ENCODE peak calls at places on chromosomes 7 and 10, in six cellular contexts. U is DMS153; N is posterior cingulate gyrus; A is iris pigment epithelial cell; Y is stimulated activated CD4-positive, alpha-beta T cell treated with anti-CD3 and anti-CD28 coated beads, TNF-alpha, amount 100 ng/mL, for 24 hours; I is neural progenitor cell. C is an unnamed sample.

GRCh38 chr7:14207154-14207553 is 217.7 kb upstream of the ETV1 start:
- DNase-seq in U (no peak), Y (no peak), N (no peak), I (no peak), A (peak; percentile 16), C (no peak)

GRCh38 chr10:125370578-125370977 is 210.2 kb upstream of the CTBP2 start:
- DNase-seq in A (no peak), I (peak; percentile 95), N (no peak), Y (no peak), U (no peak), C (peak; percentile 34)

GRCh38 chr7:131008840-131009651 is 275.0 kb upstream of the KLF14 start:
- DNase-seq in Y (no peak), U (no peak), I (no peak), A (peak; percentile 52), N (no peak), C (no peak)

GRCh38 chr7:86667732-86668131 is 24.0 kb downstream of the GRM3 start:
- DNase-seq in A (no peak), N (no peak), I (peak; percentile 66), U (peak; percentile 34), Y (no peak), C (peak; percentile 1)

GRCh38 chr7:49297958-49298357 is 373.6 kb downstream of the CDC14C start:
- DNase-seq in Y (no peak), I (no peak), U (no peak), N (no peak), A (no peak), C (no peak)

GRCh38 chr10:79383974-79384606 is 36.8 kb downstream of the PPIF start:
- DNase-seq in U (no peak), A (no peak), N (no peak), I (no peak), Y (no peak), C (no peak)

GRCh38 chr10:78804356-78805032 is 264.3 kb upstream of the ZMIZ1 start:
- DNase-seq in I (no peak), U (no peak), N (no peak), Y (no peak), A (no peak), C (no peak)

GRCh38 chr10:52488606-52489485 is 174.8 kb downstream of the DKK1 start:
- DNase-seq in I (peak; percentile 41), N (no peak), U (no peak), Y (no peak), A (peak; percentile 47), C (no peak)

GRCh38 chr7:41096921-41097320 is 606.0 kb downstream of the INHBA start:
- DNase-seq in A (peak; percentile 66), I (no peak), Y (no peak), U (no peak), N (no peak), C (no peak)

GRCh38 chr10:58780481-58780880 is 267.8 kb downstream of the BICC1 start:
- DNase-seq in A (no peak), U (no peak), N (no peak), I (no peak), Y (no peak), C (no peak)

GRCh38 chr7:131011437-131011752 is 277.4 kb upstream of the KLF14 start:
- DNase-seq in A (no peak), U (no peak), Y (no peak), I (no peak), N (peak; percentile 36), C (no peak)

GRCh38 chr10:3452683-3453388 is 280.3 kb upstream of the PITRM1 start:
- DNase-seq in N (no peak), I (no peak), A (peak; percentile 95), U (no peak), Y (no peak), C (no peak)

GRCh38 chr10:78706986-78707500 is 361.7 kb upstream of the ZMIZ1 start:
- DNase-seq in Y (no peak), N (no peak), A (no peak), U (no peak), I (no peak), C (no peak)

GRCh38 chr7:138460176-138460648 is at the start of gene TRIM24:
- DNase-seq in U (peak; percentile 99), N (no peak), I (no peak), Y (no peak), A (no peak), C (no peak)

GRCh38 chr10:13658864-13659685 is 72.3 kb downstream of the PRPF18 start:
- DNase-seq in N (peak; percentile 59), A (no peak), I (no peak), Y (no peak), U (no peak), C (no peak)

GRCh38 chr7:150874401-150875198 is 22.3 kb downstream of the AOC1 start:
- DNase-seq in U (no peak), A (no peak), N (no peak), I (no peak), Y (no peak), C (no peak)

GRCh38 chr7:751826-752225 is 24.7 kb upstream of the PRKAR1B start:
- DNase-seq in Y (no peak), A (no peak), U (no peak), N (no peak), I (no peak), C (no peak)

GRCh38 chr7:129047761-129048160 is 7.2 kb downstream of the TNPO3 start:
- DNase-seq in N (no peak), U (no peak), A (no peak), I (no peak), Y (no peak), C (no peak)

GRCh38 chr7:7385421-7385820 is 150.3 kb downstream of the COL28A1 start:
- DNase-seq in N (no peak), U (no peak), I (no peak), A (no peak), Y (no peak), C (no peak)

GRCh38 chr7:20113423-20114027 is 103.7 kb downstream of the MACC1 start:
- DNase-seq in Y (no peak), I (no peak), A (no peak), U (peak; percentile 5), N (no peak), C (no peak)